ENCODE peak calls at places on chromosome 15, in eight cellular contexts. X, R, U, C, H, Q, E and I are unnamed samples. For H3K4me1, the result is how much of the 10 kb centered on the place peaks cover.

GRCh38 chr15:46681901-46682300 is 1035.4 kb upstream of the SEMA6D start:
- DNase-seq in E (no peak), R (no peak), C (no peak), Q (no peak), H (no peak), U (no peak), X (no peak), I (no peak)

GRCh38 chr15:83762367-83762766 is 108.4 kb downstream of the ADAMTSL3 start:
- DNase-seq in R (no peak), U (no peak), E (no peak), C (no peak), Q (no peak), X (no peak), H (no peak), I (no peak)

GRCh38 chr15:63240136-63240535 is 37.3 kb upstream of the APH1B start:
- DNase-seq in R (no peak), E (no peak), X (no peak), C (no peak), H (no peak), Q (no peak), U (no peak), I (no peak)

GRCh38 chr15:58070801-58071418 is 5.4 kb upstream of the ALDH1A2 start:
- DNase-seq in U (peak), C (peak), H (peak), X (peak), R (peak), Q (peak), E (peak), I (no peak)

GRCh38 chr15:62742409-62743171 is 300.0 kb upstream of the TPM1 start:
- DNase-seq in X (peak), C (peak), R (no peak), H (peak), U (peak), Q (peak), E (peak), I (peak)

GRCh38 chr15:49439678-49440375 is 16.8 kb downstream of the FGF7 start:
- DNase-seq in Q (no peak), C (no peak), H (no peak), E (no peak), R (no peak), X (no peak), U (no peak), I (no peak)

GRCh38 chr15:60554494-60554893 is 75.6 kb upstream of the ICE2 start:
- DNase-seq in X (no peak), Q (no peak), U (no peak), R (no peak), E (no peak), C (no peak), H (no peak), I (no peak)

GRCh38 chr15:68279218-68279533 is 1.6 kb downstream of the FEM1B start:
- DNase-seq in U (no peak), Q (no peak), R (no peak), C (no peak), X (no peak), H (no peak), E (no peak), I (no peak)

GRCh38 chr15:101723161-101723873 is 956 bp downstream of the TARS3 start:
- DNase-seq in U (no peak), H (peak), X (no peak), Q (peak), C (peak), E (no peak), R (no peak), I (no peak)

GRCh38 chr15:100683434-100683833 is 81.0 kb downstream of the ASB7 start:
- DNase-seq in R (no peak), C (no peak), X (peak), H (no peak), E (no peak), Q (no peak), U (no peak), I (no peak)

GRCh38 chr15:40844543-40844981 is 714 bp downstream of the SPINT1 start:
- DNase-seq in R (peak), H (peak), X (no peak), E (peak), C (peak), U (no peak), Q (no peak), I (no peak)

GRCh38 chr15:66378814-66379430 is 7.8 kb upstream of the MAP2K1 start:
- DNase-seq in E (no peak), C (no peak), U (no peak), R (no peak), X (no peak), Q (no peak), H (no peak), I (no peak)

GRCh38 chr15:90594297-90594696 is 64.6 kb downstream of the CRTC3 start:
- DNase-seq in H (peak), E (peak), C (peak), Q (peak), R (peak), U (no peak), X (peak), I (peak)

GRCh38 chr15:92053727-92054316 is 200.3 kb downstream of the SLCO3A1 start:
- DNase-seq in R (no peak), X (no peak), C (no peak), Q (no peak), E (no peak), U (no peak), H (no peak), I (no peak)

GRCh38 chr15:95174281-95174680 is 942.9 kb downstream of the MCTP2 start:
- DNase-seq in C (no peak), E (peak), Q (no peak), X (peak), R (no peak), H (no peak), U (no peak), I (no peak)

GRCh38 chr15:67882487-67883227 is 42.8 kb upstream of the RNU6-1 start:
- DNase-seq in U (no peak), Q (peak), E (no peak), R (peak), X (no peak), C (no peak), H (no peak), I (no peak)

GRCh38 chr15:92896543-92896942 is 3.6 kb upstream of the CHD2 start:
- DNase-seq in Q (no peak), U (no peak), X (no peak), E (no peak), R (no peak), H (no peak), C (no peak), I (no peak)

GRCh38 chr15:101207867-101208288 is 44.0 kb downstream of the CHSY1 start:
- DNase-seq in Q (peak), R (no peak), X (peak), U (no peak), E (peak), C (no peak), H (no peak), I (peak)

GRCh38 chr15:38650384-38650783 is 85.8 kb upstream of the RASGRP1 start:
- DNase-seq in C (no peak), U (no peak), X (no peak), Q (no peak), E (no peak), R (no peak), H (no peak), I (no peak)

GRCh38 chr15:92733934-92734521 is 78.5 kb upstream of the FAM174B start:
- DNase-seq in C (no peak), H (no peak), R (no peak), U (peak), E (peak), Q (peak), X (no peak), I (no peak)

GRCh38 chr15:82186161-82186560 is 76.4 kb downstream of the EFL1 start:
- DNase-seq in X (no peak), C (no peak), U (no peak), R (no peak), E (no peak), H (no peak), Q (no peak), I (no peak)

GRCh38 chr15:85852969-85853368 is 58.2 kb upstream of the KLHL25 start:
- DNase-seq in R (no peak), E (no peak), H (no peak), Q (no peak), U (no peak), X (no peak), C (no peak), I (no peak)

GRCh38 chr15:80455668-80456442 is 51.7 kb downstream of the ARNT2 start:
- DNase-seq in C (peak), Q (peak), H (peak), R (peak), E (no peak), U (peak), X (peak), I (no peak)

GRCh38 chr15:70339551-70340517 is 242.1 kb upstream of the TLE3 start:
- DNase-seq in E (peak), X (no peak), C (no peak), H (no peak), R (peak), Q (peak), U (no peak), I (no peak)

GRCh38 chr15:78875107-78875914 is 2.6 kb downstream of the MORF4L1 start:
- DNase-seq in Q (no peak), X (no peak), U (peak), E (no peak), C (no peak), R (no peak), H (no peak), I (no peak)

GRCh38 chr15:28892789-28893610 is 7.2 kb downstream of the APBA2 start:
- DNase-seq in Q (no peak), E (no peak), H (peak), R (no peak), U (no peak), C (no peak), X (no peak), I (no peak)

GRCh38 chr15:96703087-96703486 is 372.6 kb downstream of the NR2F2 start:
- DNase-seq in Q (no peak), X (no peak), H (no peak), C (no peak), U (no peak), E (no peak), R (no peak), I (no peak)

GRCh38 chr15:31484369-31484951 is 157.8 kb downstream of the KLF13 start:
- DNase-seq in E (no peak), U (no peak), R (no peak), Q (no peak), C (peak), X (no peak), H (no peak), I (no peak)

GRCh38 chr15:62636823-62637320 is 405.7 kb upstream of the TPM1 start:
- DNase-seq in C (no peak), X (no peak), H (no peak), U (no peak), R (no peak), E (no peak), Q (no peak), I (no peak)

GRCh38 chr15:31264534-31265089 is 62.0 kb upstream of the KLF13 start:
- DNase-seq in U (no peak), R (no peak), C (no peak), H (no peak), Q (peak), E (no peak), X (no peak), I (peak)

GRCh38 chr15:71278989-71279756 is 163.9 kb downstream of the THSD4 start:
- DNase-seq in R (peak), C (peak), E (peak), U (no peak), X (peak), Q (peak), H (no peak), I (peak)

GRCh38 chr15:65100427-65100826 is 14.6 kb downstream of the UBAP1L start:
- DNase-seq in R (no peak), H (no peak), C (peak), X (no peak), E (no peak), U (no peak), Q (no peak), I (no peak)

GRCh38 chr15:61644550-61644949 is 415.4 kb upstream of the RORA start:
- DNase-seq in R (no peak), Q (no peak), H (no peak), X (no peak), C (no peak), E (no peak), U (no peak), I (no peak)

GRCh38 chr15:37981781-37982180 is 47.3 kb downstream of the TMCO5A start:
- DNase-seq in C (no peak), E (no peak), H (peak), R (no peak), U (peak), X (no peak), Q (no peak), I (no peak)

GRCh38 chr15:84748274-84749110 is at the start of gene ZNF592:
- DNase-seq in H (peak), U (peak), Q (peak), R (peak), E (peak), X (peak), C (peak), I (peak)

GRCh38 chr15:80367094-80367493 is 37.1 kb upstream of the ARNT2 start:
- DNase-seq in U (no peak), E (no peak), H (no peak), Q (no peak), C (peak), X (no peak), R (no peak), I (no peak)

GRCh38 chr15:63023351-63023945 is 19.1 kb upstream of the TPM1 start:
- DNase-seq in C (no peak), X (no peak), E (no peak), R (no peak), H (no peak), Q (no peak), U (no peak), I (peak)

GRCh38 chr15:99598296-99598695 is 32.5 kb downstream of the MEF2A start:
- DNase-seq in C (no peak), Q (no peak), H (no peak), X (no peak), U (no peak), R (no peak), E (no peak), I (no peak)

DNA sequence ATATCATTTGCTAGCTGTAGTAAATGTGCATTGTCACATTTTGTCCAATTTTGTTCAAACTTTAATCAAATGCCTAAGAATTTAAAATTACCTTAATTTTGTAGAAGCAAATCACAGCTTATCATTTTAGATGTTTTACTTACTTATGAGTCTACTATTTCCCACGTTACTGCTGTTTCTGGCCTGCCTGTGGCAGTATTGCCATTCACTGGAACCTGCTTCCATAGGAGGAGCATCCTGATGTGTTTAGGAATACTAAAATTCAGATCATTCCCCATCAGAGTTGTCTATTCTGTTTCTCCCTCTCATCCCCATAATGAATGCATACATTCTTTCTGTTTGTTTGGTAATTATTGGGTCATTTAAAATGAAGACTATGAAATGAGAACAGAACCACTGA is 119.5 kb upstream of the SNRPN start:
- DNase-seq in R (no peak), U (no peak), X (no peak), C (no peak), Q (no peak), H (no peak), E (no peak), I (no peak)
- TF ChIP-seq CTCF in R (no peak), U (no peak), X (no peak), C (no peak), Q (no peak), H (no peak), E (no peak), I (no peak)

DNA sequence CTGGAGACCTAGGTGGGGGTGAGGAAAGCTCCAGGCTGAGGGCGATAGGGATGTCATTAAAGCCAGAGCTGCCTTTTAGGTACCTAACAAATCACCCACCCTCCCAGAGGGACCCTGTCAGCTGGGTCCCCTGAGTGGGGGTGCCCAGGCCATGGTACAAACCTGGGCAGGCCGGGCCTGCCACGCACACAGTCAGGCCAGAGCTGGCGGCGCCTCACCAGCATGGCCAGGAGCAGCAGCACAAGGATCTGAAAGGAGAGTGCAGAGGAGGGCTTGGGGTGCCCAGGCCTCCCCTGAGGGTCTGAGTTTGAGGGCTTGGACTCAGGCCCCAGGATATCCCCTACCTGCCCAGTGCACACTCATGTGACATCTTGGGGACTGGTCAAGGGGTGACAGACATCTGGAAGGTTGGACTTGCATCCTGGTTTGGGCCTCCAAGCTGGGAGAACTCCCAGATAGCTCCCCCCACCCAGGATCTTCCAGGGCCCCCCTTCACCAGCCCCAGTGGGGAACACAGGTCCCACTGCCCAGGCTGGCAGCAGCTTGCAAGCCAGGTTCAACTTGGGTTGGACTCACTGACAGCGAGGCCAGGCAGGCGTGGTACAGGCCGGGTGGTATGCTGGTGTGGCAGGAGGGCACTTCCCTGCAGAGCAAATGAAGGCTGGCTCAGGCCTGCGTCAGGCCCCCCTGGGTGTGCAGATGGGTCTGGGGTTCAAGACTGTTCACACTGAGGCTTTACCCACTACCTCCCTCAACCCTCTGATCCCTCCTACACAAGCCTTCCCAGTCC is 5.2 kb downstream of the STRA6 start:
- DNase-seq in E (no peak), X (no peak), R (no peak), C (no peak), U (no peak), Q (no peak), H (no peak), I (no peak)
- H3K4me1 ChIP-seq in E (under half), X (under half), R (under half), C (under half), U (under half), Q (under half), H (under half), I (under half)

GRCh38 chr15:42576040-42576594 is 711 bp downstream of the STARD9 start:
- DNase-seq in U (no peak), E (no peak), C (no peak), R (no peak), H (no peak), Q (no peak), X (no peak), I (no peak)

GRCh38 chr15:42578984-42579537 is 3.7 kb downstream of the STARD9 start:
- DNase-seq in U (no peak), R (no peak), C (no peak), X (no peak), E (no peak), Q (no peak), H (no peak), I (no peak)

GRCh38 chr15:42576776-42577175 is 1.4 kb downstream of the STARD9 start:
- DNase-seq in Q (no peak), C (no peak), U (no peak), X (no peak), E (no peak), H (peak), R (no peak), I (no peak)

GRCh38 chr15:42575188-42576039 is at the start of gene STARD9:
- DNase-seq in R (peak), H (peak), Q (peak), X (peak), U (peak), C (peak), E (peak), I (peak)

DNA sequence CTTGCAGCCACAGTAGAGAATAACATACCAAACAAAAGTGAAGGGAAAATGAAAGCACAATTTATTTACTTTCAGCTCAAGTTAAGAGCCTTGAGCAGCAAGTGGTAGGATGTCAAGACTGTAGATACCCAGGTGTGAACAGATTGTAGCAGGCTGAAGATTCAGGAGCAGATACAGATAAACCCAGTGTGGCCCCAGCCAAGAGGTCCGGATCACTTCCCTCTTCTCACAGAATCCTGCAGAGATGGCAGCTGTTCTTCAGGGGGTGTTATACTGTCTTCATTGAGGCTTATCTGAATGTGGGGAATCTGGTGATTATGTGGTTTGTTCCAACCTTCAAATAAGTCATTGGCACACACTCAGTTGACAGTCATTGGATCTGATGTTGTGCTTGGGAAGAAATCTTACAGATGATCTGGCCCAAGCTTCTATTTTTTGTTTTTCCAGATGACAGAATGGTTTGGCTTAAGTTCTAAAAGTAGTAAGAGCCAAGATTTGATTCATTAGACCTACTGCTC is 2.2 kb downstream of the STARD9 start:
- DNase-seq in H (peak), R (no peak), Q (no peak), C (no peak), U (no peak), X (no peak), E (no peak), I (no peak)
- H3K4me3 ChIP-seq in H (peak), R (no peak), Q (no peak), C (no peak), U (no peak), X (no peak), E (peak), I (peak)

GRCh38 chr15:76585573-76585892 is 249.0 kb downstream of the ISL2 start:
- DNase-seq in E (no peak), X (no peak), H (no peak), Q (no peak), R (no peak), U (no peak), C (no peak), I (no peak)

GRCh38 chr15:76584868-76585572 is 248.4 kb downstream of the ISL2 start:
- DNase-seq in E (no peak), C (no peak), R (no peak), Q (no peak), X (no peak), U (no peak), H (no peak), I (no peak)

DNA sequence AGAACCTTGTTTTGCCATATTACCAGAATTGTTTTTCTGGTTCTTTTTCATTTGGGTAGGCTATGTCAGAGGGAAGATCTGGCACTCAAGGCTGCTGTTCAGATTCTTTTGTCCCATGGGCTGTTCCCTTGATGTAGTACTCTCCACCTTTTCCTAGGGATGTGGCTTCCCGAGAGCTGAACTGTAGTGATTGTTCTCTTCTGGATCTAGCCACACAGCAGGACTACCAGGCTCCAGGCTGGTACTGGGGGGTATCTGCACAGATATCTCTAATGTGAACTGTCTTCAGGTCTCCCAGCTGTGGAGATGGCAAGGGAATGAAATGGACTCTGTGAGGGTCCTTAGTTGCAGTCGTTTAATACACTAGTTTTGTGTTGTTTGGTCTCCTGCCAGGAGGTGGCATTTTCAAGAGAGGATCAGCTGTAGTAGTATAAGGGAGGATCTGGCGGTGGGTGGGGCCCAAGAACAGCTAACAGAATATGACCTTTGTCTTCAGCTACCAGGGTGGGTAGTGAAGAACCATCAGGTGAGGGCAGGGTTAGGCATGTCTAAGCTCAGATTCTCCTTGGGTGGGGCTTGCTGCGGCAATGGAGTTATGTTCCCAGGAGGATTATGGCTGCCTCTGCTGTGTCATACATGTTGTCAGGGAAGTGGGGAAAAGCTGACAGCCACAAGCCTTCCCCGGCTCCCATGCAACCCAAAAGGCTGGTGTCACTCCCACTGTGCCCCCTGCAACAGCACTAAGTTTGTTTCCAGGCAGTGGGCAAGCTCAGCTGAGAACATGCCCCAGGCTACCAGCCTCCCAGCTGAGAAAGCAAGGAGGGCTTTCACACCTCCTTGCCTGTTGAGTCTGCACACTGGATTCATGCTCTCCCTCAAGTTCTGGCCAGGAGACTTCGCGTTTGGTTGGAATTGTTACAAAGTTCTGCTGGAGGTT is 252.5 kb downstream of the ISL2 start:
- DNase-seq in H (no peak), E (no peak), X (no peak), C (peak), Q (no peak), U (no peak), R (no peak), I (no peak)
- TF ChIP-seq CTCF in H (no peak), E (no peak), X (no peak), C (no peak), Q (no peak), U (no peak), R (no peak), I (no peak)